ENCODE peak calls at places on chromosomes 11 and 22, in ten cellular contexts. M, X, R, Z, C, N, H, Y, G and S are unnamed samples.

GRCh38 chr11:87739766-87740165 is 435.5 kb downstream of the RAB38 start:
- DNase-seq in M (no peak), X (no peak), R (no peak), Z (no peak), C (no peak), N (no peak), H (no peak), Y (no peak), G (no peak), S (no peak)

GRCh38 chr11:7457211-7457610 is 28.1 kb upstream of the OLFML1 start:
- DNase-seq in M (no peak), X (no peak), R (no peak), Z (peak), C (peak), N (no peak), H (no peak), Y (no peak), G (no peak), S (peak)

GRCh38 chr11:121452609-121453150 is at the start of gene SORL1-AS1:
- DNase-seq in M (peak), X (peak), R (no peak), Z (peak), C (peak), N (no peak), H (no peak), Y (no peak), G (no peak), S (no peak)

GRCh38 chr11:66337103-66337899 is 1.1 kb upstream of the RIN1 start:
- DNase-seq in M (no peak), X (no peak), R (no peak), Z (no peak), C (no peak), N (no peak), H (no peak), Y (no peak), G (no peak), S (no peak)

GRCh38 chr11:73367482-73368024 is 8.6 kb upstream of the RELT start:
- DNase-seq in M (no peak), X (no peak), R (no peak), Z (no peak), C (no peak), N (no peak), H (no peak), Y (no peak), G (no peak), S (no peak)

GRCh38 chr11:44607324-44607962 is 42.0 kb downstream of the CD82 start:
- DNase-seq in M (peak), X (no peak), R (no peak), Z (no peak), C (peak), N (no peak), H (no peak), Y (no peak), G (no peak), S (no peak)

GRCh38 chr11:119480375-119481020 is 57.5 kb upstream of the THY1 start:
- DNase-seq in M (no peak), X (no peak), R (no peak), Z (no peak), C (no peak), N (no peak), H (no peak), Y (no peak), G (no peak), S (no peak)

GRCh38 chr11:75424396-75424795 is 8.6 kb downstream of the KLHL35 start:
- DNase-seq in M (no peak), X (no peak), R (no peak), Z (no peak), C (no peak), N (no peak), H (no peak), Y (no peak), G (no peak), S (no peak)

GRCh38 chr11:40689823-40690222 is 769.6 kb downstream of the LRRC4C start:
- DNase-seq in M (no peak), X (no peak), R (no peak), Z (no peak), C (no peak), N (no peak), H (no peak), Y (no peak), G (no peak), S (no peak)

GRCh38 chr11:12287374-12288211 is 89.8 kb upstream of the PARVA start:
- DNase-seq in M (peak), X (no peak), R (peak), Z (no peak), C (peak), N (peak), H (peak), Y (peak), G (peak), S (peak)

GRCh38 chr11:116693206-116694016 is 79.4 kb downstream of the BUD13 start:
- DNase-seq in M (no peak), X (no peak), R (no peak), Z (no peak), C (no peak), N (no peak), H (no peak), Y (no peak), G (no peak), S (peak)

GRCh38 chr11:132045116-132045515 is 674.7 kb downstream of the NTM start:
- DNase-seq in M (no peak), X (no peak), R (no peak), Z (no peak), C (no peak), N (no peak), H (no peak), Y (no peak), G (no peak), S (no peak)

GRCh38 chr22:40397436-40397835 is 27.0 kb downstream of the SGSM3 start:
- DNase-seq in M (no peak), X (no peak), R (no peak), Z (no peak), C (no peak), N (peak), H (no peak), Y (peak), G (no peak), S (no peak)

GRCh38 chr11:30454108-30454507 is 131.2 kb downstream of the ARL14EP start:
- DNase-seq in M (no peak), X (no peak), R (no peak), Z (no peak), C (no peak), N (no peak), H (no peak), Y (no peak), G (no peak), S (no peak)

GRCh38 chr11:85626496-85626895 is 648 bp downstream of the DLG2 start:
- DNase-seq in M (no peak), X (no peak), R (no peak), Z (no peak), C (no peak), N (no peak), H (no peak), Y (no peak), G (no peak), S (no peak)

GRCh38 chr11:119816660-119817059 is 87.7 kb upstream of the NECTIN1 start:
- DNase-seq in M (no peak), X (no peak), R (no peak), Z (no peak), C (no peak), N (no peak), H (no peak), Y (no peak), G (no peak), S (no peak)

GRCh38 chr11:33168605-33169240 is 7.4 kb upstream of the CSTF3 start:
- DNase-seq in M (no peak), X (no peak), R (no peak), Z (no peak), C (peak), N (peak), H (no peak), Y (no peak), G (no peak), S (no peak)

GRCh38 chr11:77287615-77288273 is 13.7 kb downstream of the GDPD4 start:
- DNase-seq in M (peak), X (no peak), R (no peak), Z (no peak), C (peak), N (peak), H (no peak), Y (no peak), G (no peak), S (peak)